ENCODE peak calls at places on chromosomes 16 and 17, in six cellular contexts. W, M, T, P, Z and K are unnamed samples.

GRCh38 chr17:10737168-10737622 is 7.4 kb upstream of the TMEM220 start:
- ATAC-seq in P (no peak), M (peak), T (peak), Z (peak), W (peak), K (peak)

GRCh38 chr17:40462343-40463121 is 19.3 kb downstream of the IGFBP4 start:
- ATAC-seq in T (no peak), Z (no peak), W (no peak), P (no peak), M (peak), K (no peak)

GRCh38 chr17:82103588-82104451 is 5.8 kb upstream of the FASN start:
- ATAC-seq in T (peak), M (peak), Z (no peak), P (no peak), W (no peak), K (no peak)

GRCh38 chr16:1244881-1245280 is 4.4 kb downstream of the TPSAB1 start:
- ATAC-seq in Z (no peak), W (no peak), T (no peak), P (peak), M (no peak), K (peak)

GRCh38 chr16:2196162-2196980 is at the start of gene CASKIN1:
- ATAC-seq in P (peak), Z (peak), T (peak), W (no peak), M (peak), K (peak)

GRCh38 chr17:72297326-72298115 is 176.7 kb downstream of the SOX9 start:
- ATAC-seq in W (peak), T (no peak), Z (no peak), M (peak), P (no peak), K (peak)

GRCh38 chr16:79415983-79416641 is 184.4 kb downstream of the MAF start:
- ATAC-seq in P (peak), Z (no peak), M (no peak), T (no peak), W (no peak), K (no peak)

GRCh38 chr17:73411330-73411747 is 99.5 kb upstream of the CDC42EP4 start:
- ATAC-seq in M (no peak), P (no peak), Z (no peak), W (no peak), T (peak), K (no peak)

GRCh38 chr17:59722623-59723022 is 15.2 kb downstream of the VMP1 start:
- ATAC-seq in W (no peak), M (no peak), T (no peak), P (no peak), Z (no peak), K (no peak)

GRCh38 chr17:63452091-63452978 is 6.2 kb upstream of the CYB561 start:
- ATAC-seq in M (no peak), Z (no peak), W (no peak), T (no peak), P (no peak), K (no peak)

GRCh38 chr17:61412860-61413653 is 13.4 kb downstream of the TBX2 start:
- ATAC-seq in P (no peak), W (no peak), Z (peak), T (peak), M (no peak), K (peak)

GRCh38 chr16:11612110-11612981 is 25.6 kb upstream of the LITAF start:
- ATAC-seq in T (peak), W (no peak), P (no peak), M (no peak), Z (no peak), K (no peak)

GRCh38 chr16:20598832-20599469 is 22.8 kb upstream of the ACSM2B start:
- ATAC-seq in M (no peak), Z (no peak), W (no peak), P (no peak), T (no peak), K (no peak)

GRCh38 chr17:57985675-57985974 is 2.4 kb downstream of the VEZF1 start:
- ATAC-seq in P (no peak), M (no peak), T (no peak), Z (no peak), W (peak), K (no peak)

GRCh38 chr17:66676421-66676820 is 158.5 kb upstream of the CACNG5 start:
- ATAC-seq in M (no peak), P (no peak), W (peak), Z (no peak), T (no peak), K (no peak)

GRCh38 chr16:53754938-53755910 is 51.3 kb downstream of the FTO start:
- ATAC-seq in M (no peak), P (no peak), W (peak), Z (no peak), T (peak), K (peak)

GRCh38 chr16:71927787-71928186 is 32.5 kb downstream of the IST1 start:
- ATAC-seq in Z (no peak), M (peak), P (no peak), T (peak), W (no peak), K (peak)

GRCh38 chr16:51538707-51539604 is 387.9 kb upstream of the SALL1 start:
- ATAC-seq in P (no peak), Z (no peak), W (peak), M (no peak), T (no peak), K (peak)

GRCh38 chr17:61383689-61384201 is 15.9 kb upstream of the TBX2 start:
- ATAC-seq in Z (no peak), P (no peak), M (peak), W (no peak), T (no peak), K (peak)

GRCh38 chr17:47660064-47660492 is 10.4 kb downstream of the KPNB1 start:
- ATAC-seq in M (no peak), W (no peak), Z (peak), T (no peak), P (peak), K (no peak)

GRCh38 chr16:78210305-78210704 is 110.9 kb downstream of the WWOX start:
- ATAC-seq in Z (no peak), P (no peak), W (peak), M (no peak), T (no peak), K (peak)

GRCh38 chr17:63433746-63434591 is 12.1 kb downstream of the CYB561 start:
- ATAC-seq in W (peak), Z (no peak), P (no peak), M (peak), T (peak), K (peak)

GRCh38 chr17:60134396-60135159 is 15.2 kb upstream of the CA4 start:
- ATAC-seq in W (peak), P (peak), M (peak), Z (peak), T (no peak), K (peak)

GRCh38 chr17:42136654-42137051 is 14.0 kb downstream of the HSPB9 start:
- ATAC-seq in P (no peak), T (no peak), Z (no peak), W (no peak), M (no peak), K (no peak)

GRCh38 chr16:12999368-12999767 is 98.0 kb downstream of the SHISA9 start:
- ATAC-seq in Z (no peak), M (no peak), W (no peak), T (no peak), P (no peak), K (no peak)

GRCh38 chr16:89502319-89502843 is 5.8 kb upstream of the SPG7 start:
- ATAC-seq in T (no peak), M (no peak), P (no peak), W (peak), Z (no peak), K (no peak)

GRCh38 chr16:64914-65255 is 7.5 kb downstream of the RHBDF1 start:
- ATAC-seq in T (no peak), W (no peak), M (no peak), Z (no peak), P (no peak), K (no peak)

GRCh38 chr16:11140466-11140865 is 115.5 kb downstream of the SOCS1 start:
- ATAC-seq in T (no peak), W (no peak), Z (no peak), M (no peak), P (no peak), K (no peak)

GRCh38 chr17:21419299-21420239 is 43.4 kb downstream of the KCNJ12 start:
- ATAC-seq in M (no peak), P (peak), W (no peak), Z (peak), T (no peak), K (no peak)

GRCh38 chr17:78144146-78144719 is 2.0 kb upstream of the C17orf99 start:
- ATAC-seq in W (no peak), M (peak), T (peak), P (no peak), Z (no peak), K (peak)

GRCh38 chr17:72173475-72174116 is 52.8 kb downstream of the SOX9 start:
- ATAC-seq in M (no peak), W (no peak), T (no peak), Z (no peak), P (no peak), K (peak)

GRCh38 chr16:67100569-67101300 is 9.0 kb upstream of the PHAF1 start:
- ATAC-seq in M (no peak), Z (no peak), W (no peak), P (no peak), T (no peak), K (peak)

GRCh38 chr17:16916557-16916920 is 55.4 kb downstream of the TNFRSF13B start:
- ATAC-seq in P (no peak), M (no peak), W (no peak), T (no peak), Z (no peak), K (no peak)

GRCh38 chr16:1545044-1545736 is 11.7 kb downstream of the TMEM204 start:
- ATAC-seq in T (peak), P (no peak), Z (no peak), W (no peak), M (peak), K (no peak)

GRCh38 chr17:56809820-56810179 is 23.9 kb downstream of the C17orf67 start:
- ATAC-seq in P (no peak), Z (no peak), M (no peak), T (no peak), W (no peak), K (no peak)

GRCh38 chr16:54363760-54364159 is 77.2 kb upstream of the IRX3 start:
- ATAC-seq in Z (no peak), T (no peak), P (no peak), M (no peak), W (no peak), K (no peak)

GRCh38 chr17:81135503-81136283 is 29.6 kb upstream of the PVALEF start:
- ATAC-seq in M (no peak), T (no peak), W (peak), P (no peak), Z (no peak), K (no peak)